ENCODE peak calls at places on chromosomes 3 and 15, in five cellular contexts. Y is A549, I is NCI-H345, X is progenitor cell of endocrine pancreas, N is EH. Q is an unnamed sample.

GRCh38 chr3:146189519-146190173 is 28.7 kb upstream of the PLOD2 start:
- DNase-seq in Y (peak), I (peak), X (no peak), N (peak), Q (no peak)

GRCh38 chr15:78840661-78841060 is 29.4 kb upstream of the ADAMTS7 start:
- DNase-seq in Y (no peak), I (no peak), X (no peak), N (peak), Q (no peak)

GRCh38 chr15:22903961-22904534 is 65.6 kb downstream of the NIPA2 start:
- DNase-seq in Y (no peak), I (peak), X (no peak), N (no peak), Q (no peak)

GRCh38 chr3:38131621-38132369 is 5.1 kb downstream of the ACAA1 start:
- DNase-seq in Y (peak), I (no peak), X (no peak), N (peak), Q (no peak)

GRCh38 chr3:195873971-195874370 is 34.4 kb downstream of the TNK2 start:
- DNase-seq in Y (peak), I (no peak), X (no peak), N (peak), Q (no peak)

GRCh38 chr3:122572940-122573412 is 4.5 kb upstream of the PARP15 start:
- DNase-seq in Y (peak), I (no peak), X (no peak), N (peak), Q (no peak)

GRCh38 chr15:37009288-37009687 is 91.1 kb downstream of the MEIS2 start:
- DNase-seq in Y (no peak), I (no peak), X (no peak), N (no peak), Q (no peak)

GRCh38 chr15:68704496-68705021 is 116.1 kb downstream of the ANP32A start:
- DNase-seq in Y (no peak), I (no peak), X (no peak), N (peak), Q (no peak)

GRCh38 chr3:195700319-195700718 is 20.5 kb upstream of the MUC20 start:
- DNase-seq in Y (no peak), I (no peak), X (no peak), N (no peak), Q (no peak)

GRCh38 chr3:133038089-133038730 is at the start of gene TMEM108:
- DNase-seq in Y (peak), I (peak), X (peak), N (peak), Q (peak)

Q was measured in SJSA1.